ENCODE peak calls at places on chromosome 2, in eight cellular contexts. One of them, this sample, is unnamed.

GRCh38 chr2:75587954-75588587 is 27.3 kb upstream of the EVA1A start:
- DNase-seq in sigmoid colon: no peak
- DNase-seq in amniotic stem cell: peak
- DNase-seq in nephron progenitor cell: no peak
- DNase-seq in neural progenitor cell: no peak
- DNase-seq in ovary: no peak
- DNase-seq in GM03348: peak
- DNase-seq in AG08396: no peak
- DNase-seq in this sample: no peak

GRCh38 chr2:55489467-55490062 is 30.0 kb upstream of the CFAP36 start:
- DNase-seq in sigmoid colon: no peak
- DNase-seq in amniotic stem cell: no peak
- DNase-seq in nephron progenitor cell: no peak
- DNase-seq in neural progenitor cell: no peak
- DNase-seq in ovary: no peak
- DNase-seq in GM03348: no peak
- DNase-seq in AG08396: no peak
- DNase-seq in this sample: no peak

GRCh38 chr2:222950886-222951285 is 90.0 kb downstream of the ACSL3 start:
- DNase-seq in sigmoid colon: no peak
- DNase-seq in amniotic stem cell: peak
- DNase-seq in nephron progenitor cell: no peak
- DNase-seq in neural progenitor cell: no peak
- DNase-seq in ovary: no peak
- DNase-seq in GM03348: peak
- DNase-seq in AG08396: peak
- DNase-seq in this sample: no peak

GRCh38 chr2:233728723-233729301 is at the start of gene UGT1A3:
- DNase-seq in sigmoid colon: no peak
- DNase-seq in amniotic stem cell: no peak
- DNase-seq in nephron progenitor cell: no peak
- DNase-seq in neural progenitor cell: no peak
- DNase-seq in ovary: no peak
- DNase-seq in GM03348: no peak
- DNase-seq in AG08396: no peak
- DNase-seq in this sample: no peak

GRCh38 chr2:150425121-150425559 is 62.3 kb downstream of the RND3 start:
- DNase-seq in sigmoid colon: no peak
- DNase-seq in amniotic stem cell: no peak
- DNase-seq in nephron progenitor cell: peak
- DNase-seq in neural progenitor cell: peak
- DNase-seq in ovary: no peak
- DNase-seq in GM03348: no peak
- DNase-seq in AG08396: no peak
- DNase-seq in this sample: peak

GRCh38 chr2:218282173-218282991 is 9.9 kb downstream of the TMBIM1 start:
- DNase-seq in sigmoid colon: peak
- DNase-seq in amniotic stem cell: no peak
- DNase-seq in nephron progenitor cell: no peak
- DNase-seq in neural progenitor cell: no peak
- DNase-seq in ovary: no peak
- DNase-seq in GM03348: no peak
- DNase-seq in AG08396: peak
- DNase-seq in this sample: no peak

GRCh38 chr2:48001498-48001897 is 95.2 kb upstream of the FBXO11 start:
- DNase-seq in sigmoid colon: no peak
- DNase-seq in amniotic stem cell: no peak
- DNase-seq in nephron progenitor cell: no peak
- DNase-seq in neural progenitor cell: no peak
- DNase-seq in ovary: no peak
- DNase-seq in GM03348: no peak
- DNase-seq in AG08396: no peak
- DNase-seq in this sample: no peak

GRCh38 chr2:3670376-3670775 is 12.4 kb downstream of the ALLC start:
- DNase-seq in sigmoid colon: no peak
- DNase-seq in amniotic stem cell: no peak
- DNase-seq in nephron progenitor cell: no peak
- DNase-seq in neural progenitor cell: no peak
- DNase-seq in ovary: no peak
- DNase-seq in GM03348: no peak
- DNase-seq in AG08396: no peak
- DNase-seq in this sample: no peak

GRCh38 chr2:241268716-241269445 is 46.6 kb downstream of the HDLBP start:
- DNase-seq in sigmoid colon: no peak
- DNase-seq in amniotic stem cell: peak
- DNase-seq in nephron progenitor cell: no peak
- DNase-seq in neural progenitor cell: no peak
- DNase-seq in ovary: no peak
- DNase-seq in GM03348: peak
- DNase-seq in AG08396: no peak
- DNase-seq in this sample: no peak

GRCh38 chr2:9757430-9758287 is 85.6 kb upstream of the TAF1B start:
- DNase-seq in sigmoid colon: no peak
- DNase-seq in amniotic stem cell: no peak
- DNase-seq in nephron progenitor cell: peak
- DNase-seq in neural progenitor cell: peak
- DNase-seq in ovary: no peak
- DNase-seq in GM03348: peak
- DNase-seq in AG08396: no peak
- DNase-seq in this sample: peak

GRCh38 chr2:71892896-71893295 is 254.8 kb downstream of the CYP26B1 start:
- DNase-seq in sigmoid colon: no peak
- DNase-seq in amniotic stem cell: no peak
- DNase-seq in nephron progenitor cell: no peak
- DNase-seq in neural progenitor cell: no peak
- DNase-seq in ovary: no peak
- DNase-seq in GM03348: no peak
- DNase-seq in AG08396: no peak
- DNase-seq in this sample: peak

GRCh38 chr2:147352294-147352693 is 492.5 kb upstream of the ACVR2A start:
- DNase-seq in sigmoid colon: no peak
- DNase-seq in amniotic stem cell: no peak
- DNase-seq in nephron progenitor cell: no peak
- DNase-seq in neural progenitor cell: no peak
- DNase-seq in ovary: no peak
- DNase-seq in GM03348: no peak
- DNase-seq in AG08396: no peak
- DNase-seq in this sample: no peak

GRCh38 chr2:10984418-10985130 is 72.8 kb downstream of the KCNF1 start:
- DNase-seq in sigmoid colon: no peak
- DNase-seq in amniotic stem cell: no peak
- DNase-seq in nephron progenitor cell: no peak
- DNase-seq in neural progenitor cell: no peak
- DNase-seq in ovary: no peak
- DNase-seq in GM03348: no peak
- DNase-seq in AG08396: no peak
- DNase-seq in this sample: no peak

This sample was measured in endodermal cell.